ENCODE peak calls at places on chromosomes 1 and 21, in six cellular contexts. Q is adrenal gland, D is NB4, R is transverse colon, L is IMR-90, S is spleen. M is an unnamed sample.

GRCh38 chr1:70353641-70354331 is 736 bp downstream of the ANKRD13C start:
- DNase-seq in L (peak; percentile 74), D (peak; percentile 58), S (peak; percentile 92), R (no peak), Q (no peak), M (peak; percentile 33)

GRCh38 chr1:160007577-160008200 is 24.1 kb downstream of the PIGM start:
- DNase-seq in R (no peak), D (peak; percentile 45), L (peak; percentile 32), S (no peak), Q (no peak), M (no peak)

GRCh38 chr1:211825990-211826389 is 4.6 kb downstream of the LPGAT1 start:
- DNase-seq in L (peak; percentile 77), R (no peak), Q (no peak), D (no peak), S (no peak), M (peak; percentile 22)

GRCh38 chr1:43327549-43328292 is 9.9 kb upstream of the MPL start:
- DNase-seq in R (no peak), Q (no peak), L (peak; percentile 22), D (no peak), S (no peak), M (no peak)

GRCh38 chr1:30847358-30847972 is 61.1 kb downstream of the SDC3 start:
- DNase-seq in Q (peak; percentile 75), L (peak; percentile 79), S (peak; percentile 90), D (no peak), R (peak; percentile 80), M (peak; percentile 90)

GRCh38 chr1:32464191-32464715 is 619 bp upstream of the ZBTB8B start:
- DNase-seq in S (peak; percentile 19), R (no peak), D (no peak), Q (no peak), L (peak; percentile 4), M (no peak)

GRCh38 chr1:7247683-7248401 is 462.6 kb downstream of the CAMTA1 start:
- DNase-seq in S (no peak), D (no peak), R (no peak), Q (no peak), L (no peak), M (no peak)

GRCh38 chr1:23354260-23354659 is 10.2 kb upstream of the HNRNPR start:
- DNase-seq in Q (no peak), D (peak; percentile 50), S (no peak), R (no peak), L (no peak), M (no peak)

GRCh38 chr1:43101061-43101460 is 71.0 kb downstream of the EBNA1BP2 start:
- DNase-seq in S (no peak), L (no peak), Q (no peak), R (no peak), D (no peak), M (no peak)

GRCh38 chr1:101820080-101820479 is 176.6 kb downstream of the OLFM3 start:
- DNase-seq in R (no peak), Q (no peak), D (peak; percentile 43), S (no peak), L (peak; percentile 15), M (no peak)

GRCh38 chr1:117633423-117633822 is 27.6 kb downstream of the TENT5C start:
- DNase-seq in R (no peak), D (no peak), L (no peak), S (peak; percentile 45), Q (no peak), M (no peak)

GRCh38 chr1:21324368-21325137 is 34.3 kb upstream of the ECE1 start:
- DNase-seq in D (peak; percentile 94), R (peak; percentile 83), S (peak; percentile 89), L (peak; percentile 91), Q (peak; percentile 90), M (peak; percentile 68)

GRCh38 chr1:234955107-234955731 is 173.4 kb downstream of the TOMM20 start:
- DNase-seq in L (peak; percentile 59), R (peak; percentile 76), Q (no peak), S (peak; percentile 87), D (peak; percentile 97), M (no peak)

GRCh38 chr1:118360817-118361216 is 175.8 kb upstream of the SPAG17 start:
- DNase-seq in Q (no peak), S (no peak), L (peak; percentile 29), D (no peak), R (no peak), M (no peak)

GRCh38 chr1:227786673-227787512 is 28.6 kb upstream of the PRSS38 start:
- DNase-seq in S (peak; percentile 88), Q (peak; percentile 45), L (no peak), D (no peak), R (peak; percentile 43), M (no peak)

GRCh38 chr21:32813265-32813903 is 41.8 kb upstream of the PAXBP1 start:
- DNase-seq in L (no peak), Q (no peak), S (no peak), D (no peak), R (no peak), M (no peak)

GRCh38 chr1:246497331-246497915 is 9.7 kb downstream of the SMYD3 start:
- DNase-seq in L (peak; percentile 79), Q (no peak), D (peak; percentile 78), R (no peak), S (no peak), M (no peak)

GRCh38 chr1:61914823-61915482 is 172.7 kb downstream of the PATJ start:
- DNase-seq in Q (no peak), S (no peak), L (no peak), D (no peak), R (no peak), M (no peak)

GRCh38 chr1:246708166-246708565 is 16.0 kb upstream of the SCCPDH start:
- DNase-seq in R (no peak), Q (no peak), L (no peak), S (no peak), D (peak; percentile 59), M (no peak)

GRCh38 chr1:237012361-237012760 is 8.1 kb upstream of the MT1HL1 start:
- DNase-seq in D (no peak), S (no peak), L (no peak), R (no peak), Q (no peak), M (no peak)

GRCh38 chr1:41333146-41333784 is 28.0 kb upstream of the FOXO6 start:
- DNase-seq in D (peak; percentile 75), Q (peak; percentile 1), L (peak; percentile 68), R (no peak), S (no peak), M (no peak)

GRCh38 chr1:155976913-155977606 is 1.3 kb downstream of the ARHGEF2 start:
- DNase-seq in D (peak; percentile 54), R (peak; percentile 26), Q (no peak), S (peak; percentile 77), L (no peak), M (no peak)

GRCh38 chr1:32764826-32765545 is 52.2 kb downstream of the YARS1 start:
- DNase-seq in R (no peak), Q (no peak), L (no peak), S (no peak), D (no peak), M (no peak)

GRCh38 chr21:15848632-15849031 is 118.8 kb downstream of the USP25 start:
- DNase-seq in L (peak; percentile 76), D (no peak), Q (no peak), R (no peak), S (no peak), M (peak; percentile 10)

GRCh38 chr1:234553241-234554156 is 56.5 kb downstream of the IRF2BP2 start:
- DNase-seq in D (no peak), S (no peak), R (no peak), Q (no peak), L (peak; percentile 94), M (no peak)

GRCh38 chr21:33732038-33732437 is 89.7 kb downstream of the ITSN1 start:
- DNase-seq in S (no peak), D (no peak), L (no peak), Q (no peak), R (no peak), M (no peak)

GRCh38 chr1:152029144-152029936 is 7.5 kb downstream of the S100A11 start:
- DNase-seq in L (peak; percentile 43), S (no peak), D (peak; percentile 77), Q (no peak), R (no peak), M (no peak)

GRCh38 chr1:2854151-2854550 is 52.7 kb upstream of the TTC34 start:
- DNase-seq in L (no peak), R (no peak), D (no peak), Q (no peak), S (peak; percentile 47), M (no peak)

GRCh38 chr1:25651824-25652741 is 35.5 kb downstream of the MAN1C1 start:
- DNase-seq in L (no peak), R (no peak), Q (no peak), D (no peak), S (no peak), M (no peak)

DNA sequence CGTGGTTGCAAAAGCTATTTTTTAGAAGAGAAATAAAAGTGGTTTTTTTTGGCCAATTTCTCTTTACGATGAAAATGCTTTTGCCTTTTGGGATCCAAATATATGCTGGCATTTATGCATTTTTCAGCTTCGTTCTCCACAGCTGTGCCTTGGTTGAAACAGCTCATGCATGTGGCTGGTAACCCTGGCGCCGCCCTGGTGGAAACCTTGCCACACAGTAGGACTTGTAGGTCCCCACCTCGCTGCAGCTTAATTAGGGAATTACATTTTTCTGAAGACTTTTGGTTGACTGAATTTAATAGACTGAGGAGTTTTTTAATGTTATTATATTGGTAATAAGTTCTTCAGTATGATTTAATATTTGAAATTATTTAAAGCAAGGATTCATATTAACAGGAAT is 12.7 kb upstream of the PCP4 start:
- DNase-seq in Q (no peak), R (no peak), D (no peak), S (no peak), L (no peak), M (no peak)
- TF ChIP-seq POLR2A in Q (no peak), R (no peak), D (no peak), S (no peak), L (no peak), M (no peak)

GRCh38 chr1:198156745-198157240 is at the start of gene NEK7:
- DNase-seq in S (peak; percentile 94), R (peak; percentile 89), Q (peak; percentile 89), L (peak; percentile 78), D (peak; percentile 87), M (peak; percentile 79)
- TF ChIP-seq POLR2A in S (no peak), R (peak; percentile 46), Q (peak; percentile 91), L (peak; percentile 86), D (peak; percentile 51), M (peak; percentile 96)

GRCh38 chr1:9039761-9040658 is 13.8 kb upstream of the SLC2A7 start:
- DNase-seq in S (no peak), L (no peak), R (no peak), D (no peak), Q (no peak), M (no peak)

GRCh38 chr1:9040659-9041030 is 14.4 kb upstream of the SLC2A7 start:
- DNase-seq in Q (no peak), R (no peak), S (peak; percentile 1), D (no peak), L (no peak), M (no peak)

GRCh38 chr1:9042272-9042671 is 16.0 kb upstream of the SLC2A7 start:
- DNase-seq in R (no peak), D (no peak), L (no peak), S (no peak), Q (no peak), M (no peak)

GRCh38 chr1:9038881-9039760 is 12.9 kb upstream of the SLC2A7 start:
- DNase-seq in R (no peak), L (no peak), S (no peak), Q (no peak), D (no peak), M (no peak)

GRCh38 chr1:9041116-9041779 is 15.0 kb upstream of the SLC2A7 start:
- DNase-seq in S (peak; percentile 40), Q (no peak), D (no peak), R (no peak), L (no peak), M (no peak)
- TF ChIP-seq POLR2A in S (no peak), Q (no peak), D (no peak), R (no peak), L (no peak), M (no peak)

GRCh38 chr1:169109561-169110134 is 3.2 kb downstream of the ATP1B1 start:
- DNase-seq in L (peak; percentile 92), D (peak; percentile 56), R (peak; percentile 84), S (no peak), Q (peak; percentile 74), M (peak; percentile 55)
- TF ChIP-seq POLR2A in L (peak; percentile 48), D (no peak), R (peak; percentile 68), S (no peak), Q (peak; percentile 63), M (no peak)